ENCODE peak calls at places on chromosome 7, in five cellular contexts. N is upper lobe of right lung, O is epithelial cell of esophagus, W is GM20000, P is astrocyte. L is an unnamed sample.

GRCh38 chr7:794671-795329 is 37.5 kb upstream of the SUN1 start:
- DNase-seq in O (no peak), W (no peak), P (no peak), N (no peak), L (no peak)

GRCh38 chr7:2820508-2820934 is 23.6 kb downstream of the GNA12 start:
- DNase-seq in N (peak; percentile 85), P (peak; percentile 95), O (peak; percentile 92), W (no peak), L (peak; percentile 98)

GRCh38 chr7:130595986-130596385 is 72.6 kb downstream of the COPG2 start:
- DNase-seq in W (no peak), O (no peak), N (no peak), P (no peak), L (no peak)

GRCh38 chr7:85508642-85509429 is 322.0 kb upstream of the SEMA3D start:
- DNase-seq in W (no peak), P (peak; percentile 95), O (peak; percentile 34), N (no peak), L (peak; percentile 90)

GRCh38 chr7:85070967-85071628 is 115.8 kb downstream of the SEMA3D start:
- DNase-seq in N (no peak), P (peak; percentile 69), W (no peak), O (peak; percentile 93), L (peak; percentile 29)

GRCh38 chr7:73612598-73613269 is 11.6 kb downstream of the MLXIPL start:
- DNase-seq in O (peak; percentile 46), W (no peak), P (no peak), N (no peak), L (peak; percentile 26)

GRCh38 chr7:105806592-105807266 is 69.7 kb downstream of the ATXN7L1 start:
- DNase-seq in P (peak; percentile 62), N (no peak), O (peak; percentile 87), W (peak; percentile 64), L (peak; percentile 75)

GRCh38 chr7:5636914-5637313 is 144.5 kb downstream of the RNF216 start:
- DNase-seq in P (peak; percentile 90), W (no peak), N (no peak), O (peak; percentile 67), L (peak; percentile 87)

GRCh38 chr7:28984219-28984618 is 26.1 kb upstream of the TRIL start:
- DNase-seq in N (no peak), W (no peak), P (no peak), O (no peak), L (no peak)

GRCh38 chr7:18212308-18212707 is 184.7 kb upstream of the PRPS1L1 start:
- DNase-seq in P (no peak), N (no peak), W (no peak), O (peak; percentile 16), L (no peak)

GRCh38 chr7:17239683-17240521 is 58.5 kb upstream of the AHR start:
- DNase-seq in W (no peak), P (peak; percentile 85), O (peak; percentile 45), N (no peak), L (peak; percentile 41)

DNA sequence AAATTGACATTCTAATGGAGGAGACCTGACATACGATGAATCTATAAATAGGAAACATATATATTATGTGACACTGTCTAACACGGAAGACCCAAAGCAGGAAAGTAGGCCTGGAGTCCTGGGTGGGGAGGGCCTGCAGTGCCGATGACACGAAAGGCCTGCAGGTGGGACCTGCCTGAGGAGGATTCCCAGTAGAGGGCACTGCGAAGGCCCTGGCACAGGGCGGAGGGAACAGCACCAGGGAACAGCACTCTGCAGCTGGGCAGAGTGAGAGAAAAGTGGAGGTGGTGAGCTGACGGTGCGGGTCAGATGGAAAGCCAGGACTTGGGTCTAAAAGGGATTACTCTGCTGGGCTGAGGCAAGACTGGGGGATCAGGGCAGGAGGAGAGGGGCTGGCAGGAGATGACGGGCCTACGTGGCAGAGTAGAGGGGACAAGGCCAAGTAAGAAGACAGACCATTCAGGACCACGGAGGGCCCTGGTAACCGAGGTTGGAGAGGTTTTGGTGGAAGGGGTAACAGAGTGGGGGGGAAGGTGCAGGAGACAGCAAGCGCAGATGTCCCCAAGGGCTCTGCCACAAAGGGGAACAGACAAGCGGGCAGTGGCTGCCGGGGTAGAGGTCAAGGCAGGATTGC is 8.1 kb downstream of the ZNF746 start:
- DNase-seq in O (peak; percentile 24), N (no peak), W (no peak), P (no peak), L (no peak)
- TF ChIP-seq CTCF in O (peak; percentile 35), N (peak; percentile 8), W (no peak), P (no peak), L (peak; percentile 12)

GRCh38 chr7:46852795-46853194 is 729.1 kb downstream of the TNS3 start:
- DNase-seq in N (no peak), W (no peak), P (no peak), O (no peak), L (no peak)

GRCh38 chr7:46850563-46851325 is 731.2 kb downstream of the TNS3 start:
- DNase-seq in O (no peak), N (no peak), W (no peak), P (peak; percentile 42), L (peak; percentile 66)

GRCh38 chr7:46853451-46853850 is 728.5 kb downstream of the TNS3 start:
- DNase-seq in W (no peak), O (no peak), P (peak; percentile 68), N (no peak), L (no peak)

GRCh38 chr7:46855851-46856250 is 726.1 kb downstream of the TNS3 start:
- DNase-seq in W (no peak), P (no peak), N (no peak), O (no peak), L (no peak)

DNA sequence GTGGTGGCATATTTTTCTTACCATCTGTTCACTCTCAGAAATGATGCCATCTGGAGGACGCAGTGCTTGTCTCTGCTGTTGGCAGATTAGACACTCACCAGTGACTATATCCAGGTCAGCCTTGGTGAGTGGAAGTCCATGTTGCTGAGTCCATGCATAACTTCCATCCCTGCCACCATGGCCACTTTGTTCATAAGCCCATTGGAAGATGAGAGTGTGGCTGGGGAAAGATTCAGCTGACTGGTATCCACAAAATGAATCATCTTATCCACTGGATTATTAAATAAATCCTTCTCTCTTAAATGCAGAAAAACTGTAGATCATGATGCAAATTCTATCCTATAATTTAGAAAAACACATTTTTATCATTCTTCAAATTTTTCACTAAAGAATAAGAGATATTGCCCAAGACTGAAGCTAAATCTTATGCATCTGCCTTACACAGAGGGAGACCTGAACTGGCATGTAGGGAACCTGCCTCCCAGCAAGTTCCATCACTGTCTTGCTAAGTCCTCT is 726.9 kb downstream of the TNS3 start:
- DNase-seq in N (no peak), O (peak; percentile 14), P (peak; percentile 63), W (no peak), L (peak; percentile 87)
- TF ChIP-seq CTCF in N (no peak), O (no peak), P (no peak), W (no peak), L (peak; percentile 57)

DNA sequence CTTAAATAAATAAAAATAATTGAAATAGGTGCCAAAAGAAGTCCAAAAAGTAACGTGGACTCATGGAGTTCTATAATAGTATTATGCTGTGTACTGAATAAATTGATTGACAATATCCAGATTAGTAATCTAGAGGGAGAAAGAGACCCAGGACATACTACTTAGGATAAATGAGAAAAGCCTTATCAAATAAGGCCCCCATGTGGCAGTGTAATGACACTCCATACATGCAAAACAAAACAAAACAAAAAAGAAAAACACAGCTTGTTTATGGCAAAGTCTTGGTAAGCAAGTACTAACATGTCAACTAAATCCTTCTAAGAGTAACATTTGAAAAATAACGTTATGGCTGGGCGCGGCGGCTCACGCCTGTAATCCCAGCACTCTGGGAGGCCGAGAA is 3.6 kb upstream of the RUNDC3B start:
- DNase-seq in P (no peak), O (no peak), N (no peak), W (no peak), L (no peak)
- TF ChIP-seq CTCF in P (no peak), O (no peak), N (no peak), W (no peak), L (peak; percentile 37)

GRCh38 chr7:101511965-101512364 is 117.1 kb downstream of the MYL10 start:
- DNase-seq in O (no peak), P (no peak), W (no peak), N (no peak), L (no peak)
- TF ChIP-seq CTCF in O (no peak), P (no peak), W (no peak), N (no peak), L (no peak)

DNA sequence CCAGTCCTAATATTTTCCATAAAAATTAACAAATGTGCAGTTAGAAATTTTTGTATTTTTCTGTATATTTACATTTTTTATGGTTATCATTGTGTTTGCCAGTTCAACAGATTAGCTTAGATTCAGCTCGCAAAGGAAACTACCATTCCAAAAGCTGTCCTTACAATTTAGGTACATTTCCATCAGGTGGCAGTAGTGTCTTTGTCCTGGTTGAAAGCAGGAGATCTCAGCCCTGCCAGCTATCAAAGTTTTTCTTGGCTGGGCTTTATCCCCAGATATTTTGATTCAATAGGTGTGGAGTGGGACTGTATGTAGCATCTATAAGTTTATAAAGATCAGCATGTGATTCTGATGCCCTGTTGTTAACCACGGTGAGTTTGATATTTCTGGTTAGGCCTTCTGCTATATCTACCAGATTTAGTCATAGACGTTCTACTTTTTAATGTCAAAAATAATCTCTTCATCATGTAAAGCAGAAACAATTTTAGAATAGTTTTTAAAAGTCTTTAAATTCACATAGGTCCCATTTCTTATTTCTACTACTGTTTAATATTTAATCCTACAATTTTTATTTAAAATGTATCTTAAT is 15.5 kb upstream of the ICA1 start:
- DNase-seq in W (no peak), P (no peak), O (peak; percentile 30), N (no peak), L (no peak)
- TF ChIP-seq CTCF in W (no peak), P (no peak), O (peak; percentile 31), N (peak; percentile 24), L (no peak)

GRCh38 chr7:47435889-47436312 is 146.0 kb downstream of the TNS3 start:
- DNase-seq in W (no peak), O (peak; percentile 78), N (no peak), P (peak; percentile 62), L (peak; percentile 73)
- TF ChIP-seq CTCF in W (peak; percentile 26), O (peak; percentile 78), N (peak; percentile 70), P (peak; percentile 79), L (peak; percentile 83)

L was measured in HFFc6.